ENCODE peak calls at places on chromosomes 16 and 17, in eight cellular contexts. Z, I, N, J, T, K, G and R are unnamed samples.

GRCh38 chr17:62562656-62563055 is 64.8 kb upstream of the MRC2 start:
- DNase-seq in Z (no peak), I (no peak), N (no peak), J (no peak), T (no peak), K (no peak), G (peak; percentile 39), R (no peak)

GRCh38 chr16:85557083-85557975 is 55.8 kb upstream of the GSE1 start:
- DNase-seq in Z (peak; percentile 32), I (no peak), N (peak; percentile 52), J (no peak), T (no peak), K (no peak), G (peak; percentile 49), R (peak; percentile 57)

GRCh38 chr17:15649861-15650391 is 30.4 kb upstream of the FBXW10B start:
- DNase-seq in Z (no peak), I (no peak), N (no peak), J (peak; percentile 78), T (no peak), K (peak; percentile 80), G (peak; percentile 66), R (no peak)

GRCh38 chr16:67673712-67674580 is 7.3 kb downstream of the C16orf86 start:
- DNase-seq in Z (no peak), I (no peak), N (no peak), J (peak; percentile 77), T (no peak), K (peak; percentile 84), G (peak; percentile 62), R (no peak)

GRCh38 chr17:49557204-49558024 is 18.3 kb upstream of the NXPH3 start:
- DNase-seq in Z (no peak), I (peak; percentile 86), N (no peak), J (peak; percentile 51), T (peak; percentile 84), K (peak; percentile 73), G (no peak), R (no peak)

GRCh38 chr16:81623365-81624102 is 155.6 kb upstream of the PLCG2 start:
- DNase-seq in Z (peak; percentile 25), I (peak; percentile 61), N (peak; percentile 59), J (peak; percentile 57), T (no peak), K (no peak), G (peak; percentile 63), R (peak; percentile 40)

GRCh38 chr17:47907932-47908562 is 12.0 kb downstream of the SP2 start:
- DNase-seq in Z (no peak), I (no peak), N (no peak), J (no peak), T (no peak), K (no peak), G (no peak), R (no peak)

GRCh38 chr17:76585048-76585648 is 512 bp downstream of the ST6GALNAC2 start:
- DNase-seq in Z (no peak), I (peak; percentile 32), N (no peak), J (peak; percentile 52), T (no peak), K (peak; percentile 63), G (peak; percentile 32), R (no peak)

GRCh38 chr17:75271955-75272847 is 1.2 kb upstream of the MIF4GD start:
- DNase-seq in Z (no peak), I (no peak), N (no peak), J (no peak), T (peak; percentile 23), K (peak; percentile 86), G (peak; percentile 73), R (no peak)

GRCh38 chr16:79190542-79190941 is 410.0 kb downstream of the MAF start:
- DNase-seq in Z (no peak), I (no peak), N (no peak), J (no peak), T (no peak), K (no peak), G (no peak), R (no peak)

GRCh38 chr16:31130899-31131298 is 4.6 kb downstream of the PRSS8 start:
- DNase-seq in Z (no peak), I (no peak), N (no peak), J (peak; percentile 95), T (no peak), K (no peak), G (no peak), R (no peak)

GRCh38 chr16:21957687-21958346 is 4.7 kb downstream of the UQCRC2 start:
- DNase-seq in Z (no peak), I (no peak), N (no peak), J (no peak), T (no peak), K (no peak), G (no peak), R (no peak)

GRCh38 chr17:10875984-10876555 is 38.2 kb upstream of the PIRT start:
- DNase-seq in Z (no peak), I (peak; percentile 61), N (peak; percentile 4), J (peak; percentile 63), T (peak; percentile 62), K (no peak), G (peak; percentile 27), R (peak; percentile 25)

GRCh38 chr16:84922351-84923135 is 88.8 kb downstream of the ZDHHC7 start:
- DNase-seq in Z (no peak), I (peak; percentile 74), N (no peak), J (peak; percentile 45), T (no peak), K (peak; percentile 96), G (peak; percentile 44), R (no peak)

GRCh38 chr17:41492771-41493170 is 3.1 kb upstream of the KRT36 start:
- DNase-seq in Z (no peak), I (peak; percentile 33), N (no peak), J (no peak), T (no peak), K (no peak), G (peak; percentile 29), R (no peak)

GRCh38 chr16:85208181-85208580 is 95.9 kb upstream of the CIBAR2 start:
- DNase-seq in Z (no peak), I (no peak), N (no peak), J (no peak), T (no peak), K (no peak), G (no peak), R (no peak)

GRCh38 chr17:32192379-32192778 is 50.1 kb downstream of the RHOT1 start:
- DNase-seq in Z (no peak), I (no peak), N (no peak), J (no peak), T (no peak), K (no peak), G (no peak), R (no peak)

GRCh38 chr16:47424846-47425245 is 36.0 kb downstream of the ITFG1 start:
- DNase-seq in Z (no peak), I (no peak), N (no peak), J (no peak), T (no peak), K (no peak), G (no peak), R (no peak)

GRCh38 chr17:64063766-64064224 is 43.4 kb upstream of the ICAM2 start:
- DNase-seq in Z (peak; percentile 32), I (peak; percentile 79), N (peak; percentile 53), J (peak; percentile 85), T (peak; percentile 93), K (peak; percentile 74), G (peak; percentile 58), R (peak; percentile 56)

GRCh38 chr17:72574675-72575510 is 454.1 kb downstream of the SOX9 start:
- DNase-seq in Z (no peak), I (no peak), N (no peak), J (no peak), T (no peak), K (no peak), G (no peak), R (no peak)

GRCh38 chr17:72578817-72579470 is 458.1 kb downstream of the SOX9 start:
- DNase-seq in Z (no peak), I (no peak), N (no peak), J (no peak), T (no peak), K (no peak), G (no peak), R (no peak)

GRCh38 chr17:72572604-72573491 is 452.0 kb downstream of the SOX9 start:
- DNase-seq in Z (no peak), I (no peak), N (no peak), J (no peak), T (no peak), K (no peak), G (no peak), R (no peak)

GRCh38 chr17:72576289-72576759 is 455.5 kb downstream of the SOX9 start:
- DNase-seq in Z (no peak), I (no peak), N (no peak), J (no peak), T (no peak), K (no peak), G (no peak), R (no peak)

GRCh38 chr17:72575542-72576233 is 454.9 kb downstream of the SOX9 start:
- DNase-seq in Z (no peak), I (no peak), N (no peak), J (no peak), T (no peak), K (no peak), G (no peak), R (no peak)
- H3K27ac ChIP-seq in Z (no peak overlapping the region), I (no peak overlapping the region), N (no peak overlapping the region), J (no peak overlapping the region), T (no peak overlapping the region), K (no peak overlapping the region), G (no peak overlapping the region), R (no peak overlapping the region)

DNA sequence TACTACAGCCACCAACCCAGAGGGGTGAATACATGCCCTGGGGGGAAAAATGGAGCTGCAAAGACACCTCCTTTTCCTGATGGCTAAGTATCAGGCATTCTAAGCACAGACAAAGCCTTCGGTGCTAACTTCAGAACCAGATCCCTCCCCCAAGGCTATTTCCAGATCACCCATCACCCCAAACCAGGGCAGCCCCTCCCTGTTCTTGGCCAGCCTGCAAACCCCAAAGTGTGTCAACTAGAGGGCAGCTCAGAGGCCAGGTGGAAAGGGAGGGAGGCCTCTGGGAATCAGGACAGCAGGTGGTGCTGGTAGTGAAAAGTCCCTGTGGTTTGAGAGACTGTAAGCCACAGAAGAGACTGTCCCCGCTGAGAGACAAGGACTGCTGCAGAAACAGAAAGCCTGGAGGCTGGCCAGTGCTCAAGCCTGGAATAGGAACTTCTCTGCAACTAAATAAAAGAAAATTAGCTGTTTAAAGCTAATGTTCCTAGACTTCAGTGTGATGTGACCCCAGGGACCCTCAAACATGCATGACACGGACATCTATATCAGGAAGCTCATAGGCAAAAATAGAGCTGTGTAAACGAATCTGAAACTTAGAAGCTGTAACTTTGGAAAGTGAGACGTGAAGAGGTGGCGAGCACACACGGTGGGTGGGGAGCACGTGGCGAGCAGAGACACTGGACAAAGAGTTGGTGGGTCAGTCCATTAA is 9.1 kb downstream of the TUBG1 start:
- DNase-seq in Z (no peak), I (peak; percentile 69), N (no peak), J (peak; percentile 86), T (peak; percentile 87), K (no peak), G (peak; percentile 37), R (no peak)
- H3K4me3 ChIP-seq in Z (no peak overlapping the region), I (no peak overlapping the region), N (no peak overlapping the region), J (no peak overlapping the region), T (no peak overlapping the region), K (no peak overlapping the region), G (no peak overlapping the region), R (no peak overlapping the region)

GRCh38 chr17:28773736-28774135 is 29.9 kb downstream of the TRAF4 start:
- DNase-seq in Z (no peak), I (no peak), N (no peak), J (peak; percentile 14), T (no peak), K (no peak), G (no peak), R (no peak)
- H3K9me3 ChIP-seq in Z (no peaks in the 10 kb centered on the region), I (no peaks in the 10 kb centered on the region), N (no peaks in the 10 kb centered on the region), J (no peaks in the 10 kb centered on the region), T (no peaks in the 10 kb centered on the region), K (no peaks in the 10 kb centered on the region), G (no peaks in the 10 kb centered on the region), R (no peaks in the 10 kb centered on the region)

GRCh38 chr16:70728145-70728544 is 42.3 kb upstream of the MTSS2 start:
- DNase-seq in Z (no peak), I (no peak), N (no peak), J (no peak), T (no peak), K (no peak), G (no peak), R (no peak)
- H3K27ac ChIP-seq in Z (no peak overlapping the region), I (no peak overlapping the region), N (no peak overlapping the region), J (no peak overlapping the region), T (no peak overlapping the region), K (peak overlapping the region; percentile 83), G (no peak overlapping the region), R (no peak overlapping the region)